ENCODE peak calls at places on chromosome 7, in eight cellular contexts. E is ascending aorta; F is activated CD4-positive, alpha-beta T cell treated with anti-CD3 and anti-CD28 coated beads for 24 hours; D is AG04450; L is Caco-2; M is body of pancreas; T is T-helper 9 cell; X is fibroblast of the conjunctiva. Y is an unnamed sample.

GRCh38 chr7:87797798-87798403 is 78.3 kb downstream of the SLC25A40 start:
- DNase-seq in E (no peak), F (no peak), D (peak), L (no peak), M (no peak), T (no peak), X (peak), Y (no peak)

GRCh38 chr7:157701395-157701794 is 364.6 kb downstream of the DNAJB6 start:
- DNase-seq in E (no peak), F (no peak), D (no peak), L (no peak), M (no peak), T (no peak), X (no peak), Y (no peak)

GRCh38 chr7:135197906-135198655 is 13.2 kb downstream of the WDR91 start:
- DNase-seq in E (no peak), F (no peak), D (no peak), L (no peak), M (no peak), T (no peak), X (no peak), Y (no peak)

GRCh38 chr7:577971-578370 is 58.3 kb upstream of the PDGFA start:
- DNase-seq in E (no peak), F (no peak), D (no peak), L (no peak), M (no peak), T (no peak), X (no peak), Y (no peak)

GRCh38 chr7:112874909-112875308 is 84.7 kb upstream of the TMEM168 start:
- DNase-seq in E (no peak), F (no peak), D (no peak), L (no peak), M (no peak), T (no peak), X (no peak), Y (no peak)

GRCh38 chr7:8177109-8177933 is 84.6 kb downstream of the ICA1 start:
- DNase-seq in E (no peak), F (no peak), D (no peak), L (no peak), M (no peak), T (no peak), X (no peak), Y (no peak)

GRCh38 chr7:107103369-107103768 is 58.9 kb downstream of the PRKAR2B start:
- DNase-seq in E (no peak), F (no peak), D (no peak), L (peak), M (no peak), T (no peak), X (no peak), Y (no peak)

GRCh38 chr7:151869968-151870918 is 6.7 kb downstream of the PRKAG2 start:
- DNase-seq in E (no peak), F (no peak), D (no peak), L (no peak), M (no peak), T (no peak), X (no peak), Y (no peak)

GRCh38 chr7:36264123-36264916 is 111.3 kb downstream of the EEPD1 start:
- DNase-seq in E (no peak), F (no peak), D (no peak), L (no peak), M (no peak), T (no peak), X (no peak), Y (no peak)

GRCh38 chr7:21869785-21870402 is 75.8 kb downstream of the CDCA7L start:
- DNase-seq in E (no peak), F (no peak), D (no peak), L (no peak), M (no peak), T (no peak), X (no peak), Y (no peak)

GRCh38 chr7:114539575-114539974 is 125.0 kb downstream of the FOXP2 start:
- DNase-seq in E (no peak), F (no peak), D (no peak), L (peak), M (no peak), T (no peak), X (peak), Y (no peak)

GRCh38 chr7:138837627-138838026 is 39.6 kb upstream of the ATP6V0A4 start:
- DNase-seq in E (no peak), F (no peak), D (no peak), L (no peak), M (no peak), T (no peak), X (no peak), Y (peak)

GRCh38 chr7:26305048-26305868 is 13.6 kb downstream of the SNX10 start:
- DNase-seq in E (no peak), F (no peak), D (no peak), L (no peak), M (no peak), T (no peak), X (no peak), Y (peak)

GRCh38 chr7:70857793-70858545 is 274.0 kb upstream of the GALNT17 start:
- DNase-seq in E (no peak), F (no peak), D (no peak), L (no peak), M (no peak), T (no peak), X (no peak), Y (no peak)

GRCh38 chr7:71842376-71842775 is 569.8 kb downstream of the CALN1 start:
- DNase-seq in E (no peak), F (no peak), D (no peak), L (no peak), M (no peak), T (no peak), X (no peak), Y (no peak)

GRCh38 chr7:97179454-97180104 is 62.1 kb downstream of the SDHAF3 start:
- DNase-seq in E (no peak), F (peak), D (peak), L (peak), M (peak), T (peak), X (peak), Y (peak)

GRCh38 chr7:44707558-44708230 is 41.0 kb upstream of the ZMIZ2 start:
- DNase-seq in E (no peak), F (no peak), D (no peak), L (no peak), M (peak), T (no peak), X (no peak), Y (no peak)

GRCh38 chr7:90570373-90570959 is 25.7 kb upstream of the CDK14 start:
- DNase-seq in E (no peak), F (no peak), D (no peak), L (no peak), M (no peak), T (no peak), X (no peak), Y (no peak)

GRCh38 chr7:44267719-44268413 is 57.5 kb downstream of the CAMK2B start:
- DNase-seq in E (no peak), F (no peak), D (no peak), L (no peak), M (no peak), T (no peak), X (no peak), Y (no peak)

GRCh38 chr7:93055543-93056107 is 62.2 kb downstream of the SAMD9 start:
- DNase-seq in E (no peak), F (no peak), D (no peak), L (no peak), M (no peak), T (no peak), X (peak), Y (no peak)

GRCh38 chr7:151172273-151173141 is 5.0 kb upstream of the GBX1 start:
- DNase-seq in E (no peak), F (peak), D (peak), L (peak), M (peak), T (peak), X (peak), Y (peak)